ENCODE peak calls at places on chromosomes 13 and 19, in eight cellular contexts. T, U, Q, K, Y, H, R and E are unnamed samples.

GRCh38 chr19:17079710-17080440 is 4.3 kb downstream of the MYO9B start:
- DNase-seq in R (peak), U (no peak), K (no peak), Y (no peak), T (peak), H (peak), Q (peak), E (no peak)

GRCh38 chr13:27450921-27451461 is 627 bp upstream of the MTIF3 start:
- DNase-seq in Q (no peak), Y (no peak), T (peak), R (no peak), H (peak), K (peak), U (peak), E (peak)

GRCh38 chr19:38395381-38396127 is 7.1 kb downstream of the SPRED3 start:
- DNase-seq in U (no peak), T (no peak), K (no peak), H (peak), Y (no peak), R (no peak), Q (no peak), E (no peak)

GRCh38 chr19:30120860-30121484 is 178.9 kb downstream of the URI1 start:
- DNase-seq in T (no peak), Y (no peak), K (no peak), H (no peak), U (no peak), Q (no peak), R (no peak), E (no peak)

GRCh38 chr19:4375164-4375619 is 25.2 kb downstream of the SH3GL1 start:
- DNase-seq in K (peak), Y (no peak), H (no peak), U (peak), R (no peak), Q (no peak), T (peak), E (peak)

GRCh38 chr13:106986033-106986484 is 418.1 kb upstream of the ARGLU1 start:
- DNase-seq in K (no peak), U (peak), T (no peak), H (no peak), Y (no peak), R (no peak), Q (no peak), E (peak)

GRCh38 chr13:50866817-50867640 is 23.5 kb upstream of the DLEU7 start:
- DNase-seq in U (no peak), K (no peak), H (no peak), R (no peak), T (no peak), Q (no peak), Y (no peak), E (no peak)

GRCh38 chr13:50167967-50168366 is 152.7 kb downstream of the KCNRG start:
- DNase-seq in K (no peak), R (no peak), T (no peak), U (no peak), Q (no peak), Y (no peak), H (no peak), E (no peak)

GRCh38 chr13:77620138-77620537 is 77.3 kb upstream of the SLAIN1 start:
- DNase-seq in Q (no peak), H (no peak), K (no peak), U (no peak), T (no peak), Y (no peak), R (no peak), E (no peak)

GRCh38 chr19:57241181-57241580 is 749 bp downstream of the ZNF805 start:
- DNase-seq in T (peak), K (no peak), Y (no peak), U (no peak), R (no peak), H (no peak), Q (no peak), E (no peak)

GRCh38 chr13:42369071-42369795 is 97.3 kb downstream of the AKAP11 start:
- DNase-seq in K (no peak), Q (no peak), U (no peak), T (no peak), R (no peak), H (no peak), Y (no peak), E (no peak)

GRCh38 chr19:51688665-51689571 is 4.2 kb upstream of the SPACA6 start:
- DNase-seq in K (peak), T (peak), U (peak), H (no peak), R (no peak), Q (peak), Y (no peak), E (peak)

GRCh38 chr13:33072282-33072681 is 56.1 kb downstream of the KL start:
- DNase-seq in H (no peak), T (no peak), Q (no peak), Y (no peak), K (no peak), U (no peak), R (no peak), E (no peak)

GRCh38 chr19:42683917-42684513 is 56.3 kb downstream of the PSG3 start:
- DNase-seq in T (peak), H (no peak), K (no peak), Q (no peak), R (no peak), U (peak), Y (peak), E (peak)

GRCh38 chr13:60370343-60370742 is 26.7 kb upstream of the TDRD3 start:
- DNase-seq in H (no peak), K (no peak), U (no peak), Y (no peak), R (no peak), T (no peak), Q (no peak), E (no peak)

GRCh38 chr13:29472317-29472961 is 123.0 kb downstream of the SLC7A1 start:
- DNase-seq in Q (no peak), H (peak), K (peak), Y (peak), R (peak), T (peak), U (peak), E (peak)

GRCh38 chr13:113837554-113838355 is 26.1 kb downstream of the GAS6 start:
- DNase-seq in T (peak), U (no peak), K (peak), Q (peak), Y (peak), H (no peak), R (no peak), E (peak)

GRCh38 chr13:30746816-30747215 is 11.5 kb downstream of the ALOX5AP start:
- DNase-seq in T (no peak), R (no peak), Q (no peak), Y (no peak), K (no peak), H (no peak), U (no peak), E (no peak)

GRCh38 chr19:18637644-18638630 is 1.1 kb downstream of the KLHL26 start:
- DNase-seq in H (no peak), R (no peak), Q (no peak), Y (no peak), K (peak), T (peak), U (no peak), E (peak)

GRCh38 chr19:52943884-52944643 is 18.6 kb downstream of the ZNF816 start:
- DNase-seq in K (no peak), R (no peak), Q (no peak), T (no peak), Y (no peak), U (no peak), H (no peak), E (no peak)

GRCh38 chr13:82062772-82063171 is 1721.8 kb upstream of the SPRY2 start:
- DNase-seq in R (no peak), Y (no peak), K (no peak), T (no peak), H (no peak), U (no peak), Q (no peak), E (no peak)

GRCh38 chr19:54952591-54953344 is 5.4 kb upstream of the NLRP7 start:
- DNase-seq in K (no peak), H (no peak), Q (no peak), U (no peak), Y (no peak), T (peak), R (no peak), E (no peak)